ENCODE peak calls at places on chromosomes 12 and 14, in five cellular contexts. One of them, this sample, is unnamed.

GRCh38 chr12:76402259-76402658 is 54.0 kb upstream of the BBS10 start:
- DNase-seq in H1: no peak
- DNase-seq in mesenchymal stem cell: no peak
- DNase-seq in neuronal stem cell: no peak
- DNase-seq in IMR-90: no peak
- DNase-seq in this sample: no peak

GRCh38 chr12:69898236-69898635 is 73.2 kb downstream of the MYRFL start:
- DNase-seq in mesenchymal stem cell: peak; percentile 33
- DNase-seq in IMR-90: peak; percentile 46
- DNase-seq in neuronal stem cell: no peak
- DNase-seq in H1: no peak
- DNase-seq in this sample: no peak

GRCh38 chr12:80958162-80958561 is 20.4 kb upstream of the LIN7A start:
- DNase-seq in IMR-90: no peak
- DNase-seq in H1: no peak
- DNase-seq in mesenchymal stem cell: no peak
- DNase-seq in neuronal stem cell: no peak
- DNase-seq in this sample: no peak

GRCh38 chr14:61254803-61255526 is 26.2 kb downstream of the TMEM30B start:
- DNase-seq in neuronal stem cell: no peak
- DNase-seq in mesenchymal stem cell: no peak
- DNase-seq in IMR-90: no peak
- DNase-seq in H1: no peak
- DNase-seq in this sample: peak; percentile 72

GRCh38 chr14:64760146-64760755 is 56.0 kb downstream of the PLEKHG3 start:
- DNase-seq in mesenchymal stem cell: peak; percentile 43
- DNase-seq in IMR-90: peak; percentile 42
- DNase-seq in neuronal stem cell: peak; percentile 57
- DNase-seq in H1: peak; percentile 92
- DNase-seq in this sample: peak; percentile 81

GRCh38 chr14:61749867-61750266 is 12.4 kb upstream of the SNAPC1 start:
- DNase-seq in mesenchymal stem cell: peak; percentile 23
- DNase-seq in IMR-90: no peak
- DNase-seq in neuronal stem cell: no peak
- DNase-seq in H1: no peak
- DNase-seq in this sample: no peak

GRCh38 chr14:39442293-39442692 is 10.1 kb upstream of the FBXO33 start:
- DNase-seq in neuronal stem cell: no peak
- DNase-seq in IMR-90: peak; percentile 37
- DNase-seq in H1: no peak
- DNase-seq in mesenchymal stem cell: no peak
- DNase-seq in this sample: no peak

GRCh38 chr12:125295550-125295949 is 230.3 kb downstream of the AACS start:
- DNase-seq in H1: no peak
- DNase-seq in mesenchymal stem cell: no peak
- DNase-seq in neuronal stem cell: no peak
- DNase-seq in IMR-90: no peak
- DNase-seq in this sample: no peak

GRCh38 chr12:21695896-21696295 is 38.3 kb upstream of the LDHB start:
- DNase-seq in IMR-90: no peak
- DNase-seq in neuronal stem cell: no peak
- DNase-seq in H1: no peak
- DNase-seq in mesenchymal stem cell: no peak
- DNase-seq in this sample: no peak

DNA sequence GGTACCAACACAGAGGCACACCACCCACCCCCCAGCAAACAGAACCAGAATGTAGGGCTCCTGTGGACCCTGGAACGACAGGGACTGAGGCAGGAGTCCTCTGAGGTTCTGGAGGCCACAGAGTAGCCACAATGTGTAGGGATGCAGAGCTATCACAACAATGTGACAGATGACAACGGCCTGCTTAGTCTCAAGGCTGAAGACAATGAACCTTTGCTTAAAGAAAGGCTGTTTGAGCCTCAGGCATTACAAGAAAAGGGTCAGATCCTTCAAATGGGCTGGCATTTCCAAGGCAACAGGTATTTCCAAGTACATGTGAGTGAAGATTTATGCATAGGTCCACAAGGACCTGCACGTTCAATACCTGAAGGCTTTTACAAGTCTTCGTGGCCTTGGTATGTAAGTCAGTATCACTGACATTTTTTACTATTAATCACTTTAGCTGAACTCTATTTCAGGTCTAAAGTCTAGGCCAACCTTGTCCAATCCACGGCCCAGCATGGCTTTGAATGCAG is 62.0 kb downstream of the TMCC3 start:
- DNase-seq in mesenchymal stem cell: no peak
- DNase-seq in IMR-90: no peak
- DNase-seq in H1: no peak
- DNase-seq in neuronal stem cell: no peak
- DNase-seq in this sample: no peak
- H4K91ac ChIP-seq in mesenchymal stem cell: no peak overlapping the region
- H4K91ac ChIP-seq in IMR-90: no peak overlapping the region
- H4K91ac ChIP-seq in H1: no peak overlapping the region
- H4K91ac ChIP-seq in neuronal stem cell: no peak overlapping the region
- H4K91ac ChIP-seq in this sample: no peak overlapping the region

GRCh38 chr14:49853158-49853477 is 530 bp upstream of the NEMF start:
- DNase-seq in H1: no peak
- DNase-seq in mesenchymal stem cell: no peak
- DNase-seq in IMR-90: no peak
- DNase-seq in neuronal stem cell: no peak
- DNase-seq in this sample: no peak
- H4K91ac ChIP-seq in H1: no peak overlapping the region
- H4K91ac ChIP-seq in mesenchymal stem cell: no peak overlapping the region
- H4K91ac ChIP-seq in IMR-90: peak overlapping the region; percentile 93
- H4K91ac ChIP-seq in neuronal stem cell: no peak overlapping the region
- H4K91ac ChIP-seq in this sample: no peak overlapping the region

GRCh38 chr14:89060191-89060590 is 235.7 kb downstream of the TTC8 start:
- DNase-seq in neuronal stem cell: no peak
- DNase-seq in H1: no peak
- DNase-seq in mesenchymal stem cell: no peak
- DNase-seq in IMR-90: peak; percentile 3
- DNase-seq in this sample: no peak
- H4K91ac ChIP-seq in neuronal stem cell: no peak overlapping the region
- H4K91ac ChIP-seq in H1: peak overlapping the region; percentile 58
- H4K91ac ChIP-seq in mesenchymal stem cell: no peak overlapping the region
- H4K91ac ChIP-seq in IMR-90: no peak overlapping the region
- H4K91ac ChIP-seq in this sample: no peak overlapping the region

DNA sequence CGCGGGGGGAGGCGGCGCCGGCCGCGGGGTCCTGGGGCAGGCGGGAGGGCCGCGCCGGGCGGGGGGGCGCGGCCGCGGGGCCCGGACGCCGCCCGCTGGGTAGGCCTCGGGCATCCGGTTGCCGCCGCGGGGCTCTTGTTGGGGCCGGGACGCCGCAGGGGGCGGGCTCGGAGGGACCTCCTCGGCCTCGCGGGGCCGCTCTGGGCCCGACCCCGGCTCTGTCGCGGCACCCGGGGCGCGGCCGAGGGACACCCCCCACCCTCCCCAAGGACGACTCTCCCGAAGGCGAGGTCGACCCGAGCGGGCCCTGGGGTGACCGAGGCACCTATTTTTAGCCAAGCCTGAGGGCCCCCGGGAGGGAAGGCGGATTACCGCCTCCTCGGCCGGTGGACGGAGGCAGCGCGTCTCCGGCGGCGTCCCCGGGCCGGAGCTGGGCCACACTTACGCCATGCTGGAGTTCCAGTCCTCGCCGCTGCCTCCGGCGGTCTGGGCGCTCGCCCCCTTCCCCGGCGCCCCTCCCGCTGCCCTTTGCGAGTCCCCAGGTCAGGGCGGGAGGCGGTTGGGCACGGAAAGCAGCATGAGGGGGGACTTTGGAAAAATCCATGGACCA is 499 bp downstream of the KTN1 start:
- DNase-seq in H1: no peak
- DNase-seq in IMR-90: no peak
- DNase-seq in mesenchymal stem cell: peak; percentile 53
- DNase-seq in neuronal stem cell: peak; percentile 50
- DNase-seq in this sample: peak; percentile 44
- H4K91ac ChIP-seq in H1: peak overlapping the region; percentile 36
- H4K91ac ChIP-seq in IMR-90: no peak overlapping the region
- H4K91ac ChIP-seq in mesenchymal stem cell: peak overlapping the region; percentile 52
- H4K91ac ChIP-seq in neuronal stem cell: no peak overlapping the region
- H4K91ac ChIP-seq in this sample: no peak overlapping the region

GRCh38 chr14:76376409-76376877 is 506 bp downstream of the ESRRB start:
- DNase-seq in H1: no peak
- DNase-seq in mesenchymal stem cell: no peak
- DNase-seq in neuronal stem cell: no peak
- DNase-seq in IMR-90: no peak
- DNase-seq in this sample: no peak

GRCh38 chr14:76373456-76373855 is 2.5 kb upstream of the ESRRB start:
- DNase-seq in mesenchymal stem cell: no peak
- DNase-seq in IMR-90: no peak
- DNase-seq in neuronal stem cell: no peak
- DNase-seq in H1: no peak
- DNase-seq in this sample: no peak

GRCh38 chr14:76376878-76377523 is 1.1 kb downstream of the ESRRB start:
- DNase-seq in H1: no peak
- DNase-seq in neuronal stem cell: no peak
- DNase-seq in IMR-90: no peak
- DNase-seq in mesenchymal stem cell: no peak
- DNase-seq in this sample: no peak

GRCh38 chr14:76376001-76376404 is at the start of gene ESRRB:
- DNase-seq in IMR-90: peak; percentile 5
- DNase-seq in mesenchymal stem cell: no peak
- DNase-seq in H1: no peak
- DNase-seq in neuronal stem cell: peak; percentile 42
- DNase-seq in this sample: peak; percentile 63

GRCh38 chr14:76375484-76375883 is 453 bp upstream of the ESRRB start:
- DNase-seq in IMR-90: no peak
- DNase-seq in neuronal stem cell: no peak
- DNase-seq in mesenchymal stem cell: no peak
- DNase-seq in H1: no peak
- DNase-seq in this sample: no peak
- H4K91ac ChIP-seq in IMR-90: no peak overlapping the region
- H4K91ac ChIP-seq in neuronal stem cell: no peak overlapping the region
- H4K91ac ChIP-seq in mesenchymal stem cell: no peak overlapping the region
- H4K91ac ChIP-seq in H1: no peak overlapping the region
- H4K91ac ChIP-seq in this sample: no peak overlapping the region

GRCh38 chr12:53950789-53951576 is 3.7 kb upstream of the HOXC12 start:
- DNase-seq in IMR-90: no peak
- DNase-seq in mesenchymal stem cell: no peak
- DNase-seq in H1: peak; percentile 61
- DNase-seq in neuronal stem cell: no peak
- DNase-seq in this sample: no peak

GRCh38 chr12:53948650-53949593 is 5.8 kb upstream of the HOXC12 start:
- DNase-seq in IMR-90: no peak
- DNase-seq in mesenchymal stem cell: no peak
- DNase-seq in neuronal stem cell: no peak
- DNase-seq in H1: no peak
- DNase-seq in this sample: no peak

GRCh38 chr12:53950441-53950781 is 4.3 kb upstream of the HOXC12 start:
- DNase-seq in mesenchymal stem cell: no peak
- DNase-seq in IMR-90: no peak
- DNase-seq in H1: no peak
- DNase-seq in neuronal stem cell: no peak
- DNase-seq in this sample: no peak

GRCh38 chr12:53951577-53952334 is 2.9 kb upstream of the HOXC12 start:
- DNase-seq in H1: peak; percentile 69
- DNase-seq in IMR-90: no peak
- DNase-seq in mesenchymal stem cell: no peak
- DNase-seq in neuronal stem cell: no peak
- DNase-seq in this sample: no peak

DNA sequence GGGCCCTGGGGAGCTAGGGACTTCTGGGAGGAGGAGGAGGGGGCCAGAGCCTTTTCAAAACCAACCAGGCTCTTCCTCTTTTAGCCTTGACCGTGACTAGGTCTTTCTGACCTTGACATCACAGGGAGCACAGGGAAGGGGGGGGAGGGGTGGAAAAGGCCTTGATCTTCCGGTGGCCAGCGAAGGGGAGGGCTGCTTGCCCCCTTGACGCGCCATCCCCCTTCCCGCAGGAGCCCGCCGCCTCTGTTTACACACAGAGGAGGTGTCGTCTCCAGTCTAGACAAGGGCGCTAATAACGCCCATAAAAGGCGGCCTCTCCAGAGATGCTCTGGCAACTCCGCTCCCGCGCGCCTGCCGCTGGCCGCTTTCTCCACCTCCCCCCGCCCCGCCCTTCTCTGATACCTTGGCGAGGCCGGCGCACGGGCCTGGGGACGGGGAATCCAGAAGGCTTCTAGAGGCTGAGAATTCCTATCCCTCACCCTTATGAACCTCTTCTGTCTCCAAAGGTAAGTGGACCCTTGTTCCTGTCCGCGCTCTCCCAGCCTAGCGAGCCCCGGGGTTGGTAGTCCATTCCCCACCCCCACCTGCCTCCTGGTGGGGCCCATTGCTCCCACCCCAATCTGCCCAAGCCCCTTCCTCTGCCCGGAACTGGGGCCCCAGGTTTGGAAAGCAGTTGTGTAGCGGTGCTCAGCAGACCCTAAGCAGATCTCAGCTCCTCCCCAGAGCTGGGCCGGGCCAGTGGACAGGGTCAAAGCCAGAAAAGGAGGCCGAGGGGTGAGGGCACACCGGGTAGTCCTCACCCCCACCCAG is 4.9 kb upstream of the HOXC12 start:
- DNase-seq in IMR-90: no peak
- DNase-seq in H1: peak; percentile 67
- DNase-seq in mesenchymal stem cell: no peak
- DNase-seq in neuronal stem cell: no peak
- DNase-seq in this sample: peak; percentile 72
- H4K91ac ChIP-seq in IMR-90: no peak overlapping the region
- H4K91ac ChIP-seq in H1: no peak overlapping the region
- H4K91ac ChIP-seq in mesenchymal stem cell: no peak overlapping the region
- H4K91ac ChIP-seq in neuronal stem cell: no peak overlapping the region
- H4K91ac ChIP-seq in this sample: no peak overlapping the region

DNA sequence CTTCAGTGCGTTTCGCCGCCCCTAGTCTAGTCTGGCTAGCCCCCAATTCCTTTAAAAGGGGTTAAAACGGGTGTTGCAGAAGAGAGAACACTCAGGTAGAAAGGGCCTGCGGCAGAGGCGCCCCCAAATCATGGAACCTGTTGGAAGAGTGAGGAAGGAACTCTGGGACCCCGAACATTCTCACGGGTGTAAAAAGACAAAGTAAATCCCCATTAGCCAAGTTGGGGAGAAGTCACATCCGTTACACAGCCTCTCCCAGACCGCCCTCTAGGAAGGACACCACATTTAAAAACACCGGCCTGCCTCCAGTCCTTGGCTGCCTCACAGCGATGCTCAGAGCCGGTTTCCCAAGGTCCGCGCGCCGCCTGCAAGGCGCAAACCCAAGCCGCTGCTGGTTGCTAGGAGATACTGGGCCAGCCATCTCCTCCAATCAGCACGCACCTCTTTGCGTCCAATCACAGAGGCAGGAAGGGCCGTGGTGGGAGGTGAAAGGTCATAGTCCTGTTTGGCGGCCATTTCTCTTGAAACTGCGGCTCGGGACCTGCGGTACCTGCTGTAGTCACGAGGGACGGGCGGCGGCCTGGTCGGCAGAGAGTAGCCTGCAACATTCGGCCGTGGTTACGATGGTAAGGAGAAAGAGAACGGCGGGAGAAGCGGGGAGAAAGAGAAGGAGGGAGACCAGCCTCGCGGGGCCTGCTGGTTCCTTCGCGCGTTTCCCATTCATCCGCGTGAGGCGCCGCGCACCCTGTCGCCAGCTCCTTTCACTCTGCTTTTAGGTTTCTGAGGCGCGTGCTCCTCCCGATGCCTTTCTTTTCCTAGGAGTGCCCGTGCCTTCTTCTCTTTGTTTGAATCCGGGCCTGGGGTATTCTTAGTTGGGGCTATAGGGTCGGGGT is at the start of gene SNRPF:
- DNase-seq in IMR-90: peak; percentile 97
- DNase-seq in H1: peak; percentile 97
- DNase-seq in neuronal stem cell: peak; percentile 96
- DNase-seq in mesenchymal stem cell: peak; percentile 98
- DNase-seq in this sample: peak; percentile 99
- H4K91ac ChIP-seq in IMR-90: no peak within 1 kb of the TSS
- H4K91ac ChIP-seq in H1: no peak within 1 kb of the TSS
- H4K91ac ChIP-seq in neuronal stem cell: no peak within 1 kb of the TSS
- H4K91ac ChIP-seq in mesenchymal stem cell: peak within 1 kb of the TSS; percentile 72
- H4K91ac ChIP-seq in this sample: no peak within 1 kb of the TSS

This sample was measured in H9.